ENCODE peak calls at places on chromosomes 7 and 10, in seven cellular contexts. S is CD8-positive, alpha-beta memory T cell; O is ovary; F is heart right ventricle; V is CD8-positive, alpha-beta T cell; X is GM12878; A is tibial nerve. R is an unnamed sample. For H3K36me3, the result is how much of the 10 kb centered on the place peaks cover.

GRCh38 chr7:157543276-157543675 is 206.5 kb downstream of the DNAJB6 start:
- DNase-seq in V (no peak), F (no peak), S (no peak), O (no peak), X (no peak), A (no peak), R (no peak)

GRCh38 chr7:108268200-108268820 is 138.1 kb upstream of the LAMB4 start:
- DNase-seq in V (no peak), F (no peak), X (no peak), A (no peak), S (no peak), O (no peak), R (no peak)

GRCh38 chr7:99094369-99094768 is 49.5 kb downstream of the SMURF1 start:
- DNase-seq in O (no peak), S (no peak), V (no peak), F (no peak), X (no peak), A (no peak), R (no peak)

GRCh38 chr10:121245799-121246198 is 352.4 kb downstream of the FGFR2 start:
- DNase-seq in S (no peak), X (no peak), F (no peak), V (no peak), A (no peak), O (no peak), R (no peak)

GRCh38 chr7:105654994-105655900 is 74.0 kb upstream of the EFCAB10 start:
- DNase-seq in O (peak), F (peak), S (no peak), V (no peak), A (no peak), X (no peak), R (peak)

GRCh38 chr7:77940647-77941046 is 142.1 kb downstream of the PHTF2 start:
- DNase-seq in V (no peak), O (peak), X (no peak), A (no peak), S (no peak), F (peak), R (peak)

GRCh38 chr10:12533151-12533550 is 183.8 kb downstream of the CAMK1D start:
- DNase-seq in O (no peak), A (no peak), V (no peak), X (no peak), F (no peak), S (no peak), R (no peak)

GRCh38 chr7:127885222-127885772 is 145.9 kb downstream of the LRRC4 start:
- DNase-seq in X (no peak), F (no peak), S (no peak), O (no peak), V (no peak), A (no peak), R (no peak)

GRCh38 chr7:155166108-155166507 is 96.0 kb downstream of the HTR5A start:
- DNase-seq in S (no peak), A (no peak), V (no peak), F (no peak), O (no peak), X (no peak), R (no peak)

GRCh38 chr7:116854132-116854531 is 8.3 kb upstream of the CAPZA2 start:
- DNase-seq in O (no peak), F (no peak), X (no peak), S (no peak), V (no peak), A (no peak), R (no peak)

GRCh38 chr10:94314913-94315545 is 47.7 kb downstream of the NOC3L start:
- DNase-seq in V (no peak), A (no peak), O (no peak), X (no peak), F (no peak), S (no peak), R (no peak)

GRCh38 chr7:133853706-133854276 is 273.3 kb upstream of the LRGUK start:
- DNase-seq in F (no peak), V (no peak), S (no peak), A (no peak), O (no peak), X (peak), R (peak)

GRCh38 chr7:73856941-73857340 is 4.0 kb upstream of the TMEM270 start:
- DNase-seq in A (no peak), O (no peak), X (no peak), F (no peak), V (no peak), S (no peak), R (no peak)

GRCh38 chr10:28991738-28992270 is 297.1 kb upstream of the LYZL1 start:
- DNase-seq in X (no peak), V (peak), S (no peak), O (no peak), F (peak), A (no peak), R (peak)

GRCh38 chr7:102890292-102890970 is 22.4 kb upstream of the LRRC17 start:
- DNase-seq in O (no peak), S (no peak), X (no peak), F (peak), V (no peak), A (no peak), R (no peak)

GRCh38 chr10:79379512-79380124 is 32.3 kb downstream of the PPIF start:
- DNase-seq in X (no peak), A (no peak), O (no peak), V (no peak), F (no peak), S (no peak), R (peak)

GRCh38 chr7:17009007-17009719 is 127.4 kb upstream of the AGR3 start:
- DNase-seq in V (no peak), F (no peak), X (no peak), O (no peak), A (no peak), S (no peak), R (no peak)

GRCh38 chr10:102918817-102919236 is 733 bp downstream of the CNNM2 start:
- DNase-seq in A (no peak), V (no peak), F (no peak), O (no peak), S (peak), X (no peak), R (no peak)

GRCh38 chr7:105806592-105807266 is 69.7 kb downstream of the ATXN7L1 start:
- DNase-seq in S (peak), O (no peak), V (peak), F (no peak), A (no peak), X (peak), R (peak)

GRCh38 chr10:69766161-69766910 is 35.4 kb upstream of the COL13A1 start:
- DNase-seq in O (no peak), A (no peak), S (no peak), V (no peak), X (no peak), F (peak), R (no peak)

GRCh38 chr10:69215405-69216176 is 4.5 kb upstream of the HKDC1 start:
- DNase-seq in X (no peak), S (no peak), V (no peak), A (no peak), F (no peak), O (no peak), R (no peak)

GRCh38 chr10:34157501-34157900 is 657.6 kb downstream of the PARD3 start:
- DNase-seq in O (no peak), V (no peak), S (no peak), X (no peak), A (no peak), F (no peak), R (no peak)

GRCh38 chr7:39700932-39701331 is 77.6 kb downstream of the RALA start:
- DNase-seq in A (peak), F (no peak), O (no peak), X (no peak), S (no peak), V (no peak), R (no peak)

GRCh38 chr7:139618482-139619366 is 95.2 kb downstream of the CLEC2L start:
- DNase-seq in X (no peak), V (no peak), O (no peak), F (peak), A (no peak), S (no peak), R (peak)

GRCh38 chr10:22319559-22320558 is 1.0 kb upstream of the BMI1 start:
- DNase-seq in A (no peak), O (no peak), F (no peak), V (no peak), S (no peak), X (no peak), R (no peak)

GRCh38 chr10:126256864-126257263 is 131.4 kb downstream of the ADAM12 start:
- DNase-seq in A (no peak), X (no peak), F (no peak), V (no peak), O (no peak), S (no peak), R (no peak)

GRCh38 chr7:131000873-131001272 is 266.9 kb upstream of the KLF14 start:
- DNase-seq in F (no peak), A (no peak), S (no peak), X (no peak), V (no peak), O (no peak), R (no peak)

GRCh38 chr10:80541144-80541750 is 3.5 kb downstream of the SH2D4B start:
- DNase-seq in F (peak), S (no peak), O (no peak), X (peak), A (no peak), V (no peak), R (no peak)

GRCh38 chr10:125840955-125841354 is 17.6 kb downstream of the BCCIP start:
- DNase-seq in S (no peak), F (no peak), V (no peak), A (no peak), O (no peak), X (no peak), R (no peak)

GRCh38 chr7:29565186-29565540 is 1.5 kb downstream of the PRR15 start:
- DNase-seq in F (no peak), S (no peak), X (no peak), O (peak), V (no peak), A (no peak), R (no peak)

GRCh38 chr10:25820496-25821415 is 113.3 kb upstream of the MYO3A start:
- DNase-seq in O (no peak), X (no peak), S (no peak), V (no peak), A (no peak), F (no peak), R (no peak)

GRCh38 chr10:73865459-73866442 is 8.6 kb downstream of the CAMK2G start:
- DNase-seq in S (peak), O (no peak), F (peak), X (no peak), V (peak), A (no peak), R (no peak)

GRCh38 chr7:151080091-151080521 is 503 bp downstream of the FASTK start:
- DNase-seq in F (no peak), V (no peak), A (no peak), X (no peak), O (no peak), S (no peak), R (peak)

GRCh38 chr10:99372546-99373271 is 43.6 kb downstream of the CNNM1 start:
- DNase-seq in O (peak), S (no peak), V (no peak), X (no peak), A (no peak), F (no peak), R (peak)

GRCh38 chr10:92547676-92548075 is 26.2 kb downstream of the IDE start:
- DNase-seq in A (no peak), S (no peak), O (no peak), X (no peak), V (no peak), F (no peak), R (no peak)
- H3K36me3 ChIP-seq in A (under half), S (under half), O (under half), X (under half), V (under half), F (under half), R (under half)

DNA sequence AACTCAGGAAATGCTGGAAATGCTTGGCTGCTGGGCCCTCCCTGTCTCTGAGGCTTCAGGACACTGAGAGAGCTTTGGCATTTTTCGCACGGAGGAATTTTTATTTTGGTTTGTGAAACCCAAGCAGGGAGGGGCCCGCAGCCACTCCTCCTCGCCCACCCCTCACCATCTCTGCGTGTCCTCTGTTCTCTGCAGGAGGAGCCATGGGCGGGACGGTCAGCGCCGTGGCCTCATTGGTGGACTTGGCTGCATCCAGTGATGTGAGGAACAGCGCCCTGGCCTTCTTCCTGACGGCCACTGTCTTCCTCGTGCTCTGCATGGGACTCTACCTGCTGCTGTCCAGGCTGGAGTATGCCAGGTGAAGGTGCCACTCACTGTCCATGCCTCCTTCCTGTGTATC is 36.8 kb downstream of the SLC29A3 start:
- DNase-seq in X (no peak), F (no peak), O (no peak), S (no peak), V (no peak), A (no peak), R (no peak)
- H3K36me3 ChIP-seq in X (under half), F (under half), O (under half), S (under half), V (under half), A (half or more), R (under half)

DNA sequence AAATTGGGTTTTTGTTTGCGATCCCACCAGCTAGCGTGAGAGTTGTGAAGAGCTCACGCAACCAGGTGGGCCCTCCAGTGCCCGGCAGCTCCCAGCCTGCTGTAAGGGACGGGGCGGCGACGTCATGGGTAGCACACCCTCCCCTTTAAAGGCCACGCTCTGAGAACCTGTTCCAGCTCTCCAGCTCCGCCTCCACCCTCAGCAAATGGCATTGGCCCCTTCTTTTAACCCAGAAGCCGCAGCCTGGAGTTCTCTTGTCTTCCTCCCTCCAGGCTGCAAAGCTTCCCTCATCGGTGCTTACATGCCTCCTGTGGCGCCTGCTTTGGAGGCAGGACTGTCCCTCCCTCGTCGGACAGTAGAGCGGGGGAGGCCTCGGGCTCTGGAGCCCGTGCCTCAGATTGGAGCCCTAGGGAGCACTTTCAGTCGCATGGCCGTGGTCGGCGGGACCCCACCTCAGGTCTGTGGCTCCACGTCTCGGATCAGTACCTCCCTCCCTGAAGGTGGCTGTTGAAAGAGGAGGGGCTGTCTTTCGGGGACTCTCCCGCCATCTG is 32.9 kb downstream of the WIPI2 start:
- DNase-seq in F (no peak), X (no peak), S (no peak), O (no peak), A (no peak), V (no peak), R (no peak)
- H3K36me3 ChIP-seq in F (half or more), X (under half), S (under half), O (under half), A (half or more), V (half or more), R (under half)

GRCh38 chr10:43644252-43644651 is 4.4 kb downstream of the ZNF32 start:
- DNase-seq in F (no peak), O (no peak), X (no peak), V (no peak), A (no peak), S (no peak), R (no peak)
- H3K36me3 ChIP-seq in F (under half), O (under half), X (under half), V (under half), A (half or more), S (under half), R (under half)

DNA sequence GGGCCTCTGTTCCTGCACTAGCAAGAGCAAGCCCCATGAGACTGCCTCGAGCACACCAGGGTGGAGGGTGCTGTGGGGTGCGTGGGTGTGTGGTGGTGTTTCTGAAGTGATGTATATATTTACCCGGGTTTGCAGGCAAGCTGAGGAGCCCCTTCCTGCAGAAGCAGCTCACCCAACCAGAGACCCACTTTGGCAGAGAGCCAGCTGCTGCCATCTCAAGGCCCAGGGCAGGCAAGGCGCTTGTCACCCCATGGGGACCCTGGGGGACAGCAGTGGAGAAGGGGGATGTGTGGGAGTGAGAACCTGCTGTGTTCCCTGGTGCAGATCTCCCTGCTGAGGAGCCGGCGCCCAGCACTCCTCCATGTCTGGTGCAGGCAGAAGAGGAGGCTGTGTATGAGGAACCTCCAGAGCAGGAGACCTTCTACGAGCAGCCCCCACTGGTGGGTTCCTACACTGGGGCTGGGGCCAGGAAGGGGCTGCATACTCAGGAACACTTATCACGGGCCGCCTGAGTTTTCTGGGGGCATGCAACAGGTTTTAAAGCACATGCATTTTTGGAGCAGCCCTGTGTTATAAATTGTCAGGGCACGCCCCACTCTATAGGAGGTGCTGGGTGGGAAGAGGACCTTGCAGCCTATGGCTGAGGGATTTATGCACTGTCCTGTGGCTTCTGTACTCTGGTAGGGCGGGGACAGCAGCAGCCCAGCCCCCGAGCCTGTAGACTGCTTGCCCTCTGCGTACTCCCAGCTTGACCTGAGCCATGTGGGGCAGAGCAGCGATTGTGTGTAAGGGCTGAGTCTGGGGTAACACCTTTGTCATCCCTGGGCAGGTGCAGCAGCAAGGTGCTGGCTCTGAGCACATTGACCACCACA is 5.9 kb downstream of the PGAM2 start:
- DNase-seq in V (no peak), O (peak), A (no peak), X (no peak), S (no peak), F (no peak), R (no peak)
- H3K36me3 ChIP-seq in V (half or more), O (under half), A (half or more), X (under half), S (half or more), F (half or more), R (under half)

DNA sequence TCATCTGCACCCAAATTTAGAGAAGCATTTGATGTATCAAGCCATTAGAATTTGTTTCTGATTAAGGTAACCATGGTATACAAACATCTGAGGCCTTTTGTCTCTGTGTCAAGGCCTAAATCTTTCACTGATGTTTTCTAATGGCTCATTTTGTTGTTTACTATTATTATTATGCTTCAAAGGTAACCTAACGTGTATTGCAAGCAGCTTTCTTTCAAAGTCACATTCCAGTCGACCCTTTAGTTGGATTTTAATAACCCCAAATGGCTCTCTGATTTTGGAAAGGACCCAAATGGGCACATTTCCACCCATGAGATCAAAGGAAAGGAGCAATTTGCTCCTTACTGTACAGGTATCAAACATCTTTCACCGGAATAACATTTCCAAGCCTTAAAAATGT is 46.7 kb upstream of the WNT16 start:
- DNase-seq in A (no peak), V (no peak), X (no peak), F (no peak), S (no peak), O (no peak), R (no peak)
- H3K36me3 ChIP-seq in A (half or more), V (under half), X (under half), F (half or more), S (under half), O (under half), R (under half)

GRCh38 chr10:14910953-14911352 is 32.3 kb downstream of the SUV39H2 start:
- DNase-seq in O (no peak), X (no peak), A (no peak), F (no peak), V (no peak), S (no peak), R (no peak)
- H3K36me3 ChIP-seq in O (under half), X (under half), A (half or more), F (half or more), V (under half), S (under half), R (under half)

GRCh38 chr7:101129603-101130117 is 2.8 kb downstream of the SERPINE1 start:
- DNase-seq in F (no peak), X (no peak), V (no peak), S (no peak), O (no peak), A (no peak), R (no peak)
- H3K36me3 ChIP-seq in F (under half), X (under half), V (under half), S (under half), O (under half), A (under half), R (under half)

GRCh38 chr7:128957613-128958012 is 19.9 kb downstream of the IRF5 start:
- DNase-seq in S (no peak), X (no peak), F (no peak), O (no peak), A (no peak), V (no peak), R (no peak)

GRCh38 chr7:128955981-128956380 is 18.3 kb downstream of the IRF5 start:
- DNase-seq in F (no peak), V (no peak), A (no peak), O (no peak), S (no peak), X (no peak), R (no peak)

GRCh38 chr7:128959296-128959695 is 21.6 kb downstream of the IRF5 start:
- DNase-seq in X (no peak), V (no peak), F (no peak), O (no peak), A (no peak), S (no peak), R (no peak)

GRCh38 chr7:128954150-128954549 is 16.4 kb downstream of the IRF5 start:
- DNase-seq in A (no peak), S (no peak), X (no peak), O (no peak), F (no peak), V (no peak), R (no peak)

GRCh38 chr7:128954830-128955797 is 17.4 kb downstream of the IRF5 start:
- DNase-seq in S (no peak), V (no peak), X (no peak), F (no peak), O (no peak), A (no peak), R (peak)
- H3K36me3 ChIP-seq in S (under half), V (under half), X (under half), F (half or more), O (under half), A (half or more), R (under half)

R was measured in cardiac muscle cell.